ENCODE peak calls at places on chromosomes 1 and 21, in seven cellular contexts. P is endothelial cell of umbilical vein, E is adrenal gland, O is esophagus squamous epithelium, I is sigmoid colon, L is right lobe of liver, A is body of pancreas. N is an unnamed sample.
A peak's percentile ranks its signal among the peaks of the same experiment; 100 is the strongest.

GRCh38 chr1:192914696-192915095 is 105.9 kb downstream of the RGS2 start:
- DNase-seq in L (no peak), E (no peak), P (no peak), A (no peak), O (no peak), I (no peak), N (no peak)

GRCh38 chr21:33069994-33070811 is at the start of gene OLIG1:
- DNase-seq in L (peak; percentile 69), O (no peak), A (peak; percentile 22), E (peak; percentile 19), I (no peak), P (peak; percentile 18), N (no peak)

GRCh38 chr1:21261551-21262281 is 28.5 kb downstream of the ECE1 start:
- DNase-seq in I (peak; percentile 92), E (peak; percentile 93), A (peak; percentile 83), P (peak; percentile 96), L (no peak), O (no peak), N (peak; percentile 72)

GRCh38 chr1:207910678-207911354 is at the start of gene CD34:
- DNase-seq in E (peak; percentile 24), L (no peak), I (peak; percentile 88), P (peak; percentile 46), A (no peak), O (no peak), N (peak; percentile 94)

GRCh38 chr21:25862596-25862995 is 127.8 kb downstream of the GABPA start:
- DNase-seq in I (no peak), L (no peak), E (no peak), O (no peak), A (no peak), P (no peak), N (no peak)

GRCh38 chr21:31530918-31531705 is 128.4 kb upstream of the SOD1 start:
- DNase-seq in I (no peak), O (no peak), A (peak; percentile 68), L (peak; percentile 59), E (no peak), P (no peak), N (no peak)

GRCh38 chr1:224644553-224645154 is 28.5 kb downstream of the CNIH3 start:
- DNase-seq in L (no peak), P (peak; percentile 54), I (no peak), E (peak; percentile 64), O (no peak), A (peak; percentile 56), N (no peak)

GRCh38 chr1:182687361-182687760 is 3.0 kb upstream of the RGS8 start:
- DNase-seq in O (no peak), P (no peak), I (no peak), L (no peak), A (no peak), E (no peak), N (no peak)

GRCh38 chr1:64470670-64471217 is 815 bp downstream of the CACHD1 start:
- DNase-seq in E (peak; percentile 42), I (peak; percentile 71), A (peak; percentile 37), O (no peak), P (peak; percentile 46), L (peak; percentile 55), N (no peak)

GRCh38 chr1:17732475-17732874 is 22.7 kb upstream of the ACTL8 start:
- DNase-seq in A (no peak), P (no peak), L (no peak), I (no peak), O (no peak), E (no peak), N (no peak)

GRCh38 chr21:41662761-41663160 is 104.1 kb downstream of the RIPK4 start:
- DNase-seq in P (no peak), L (no peak), E (no peak), I (no peak), O (no peak), A (no peak), N (no peak)

GRCh38 chr1:36160949-36161485 is 5.1 kb downstream of the MAP7D1 start:
- DNase-seq in E (peak; percentile 61), L (peak; percentile 69), A (no peak), I (peak; percentile 87), P (peak; percentile 83), O (no peak), N (peak; percentile 49)

GRCh38 chr1:107787299-107787698 is 177.7 kb downstream of the VAV3 start:
- DNase-seq in L (no peak), E (no peak), O (no peak), P (no peak), I (no peak), A (no peak), N (no peak)

GRCh38 chr1:107785506-107786213 is 179.3 kb downstream of the VAV3 start:
- DNase-seq in O (no peak), P (no peak), L (no peak), I (no peak), E (peak; percentile 3), A (no peak), N (no peak)

GRCh38 chr1:107789817-107790609 is 175.0 kb downstream of the VAV3 start:
- DNase-seq in P (no peak), O (no peak), A (no peak), E (no peak), L (no peak), I (no peak), N (no peak)

GRCh38 chr1:107788189-107788588 is 176.8 kb downstream of the VAV3 start:
- DNase-seq in O (no peak), I (no peak), E (no peak), P (no peak), L (no peak), A (no peak), N (no peak)

DNA sequence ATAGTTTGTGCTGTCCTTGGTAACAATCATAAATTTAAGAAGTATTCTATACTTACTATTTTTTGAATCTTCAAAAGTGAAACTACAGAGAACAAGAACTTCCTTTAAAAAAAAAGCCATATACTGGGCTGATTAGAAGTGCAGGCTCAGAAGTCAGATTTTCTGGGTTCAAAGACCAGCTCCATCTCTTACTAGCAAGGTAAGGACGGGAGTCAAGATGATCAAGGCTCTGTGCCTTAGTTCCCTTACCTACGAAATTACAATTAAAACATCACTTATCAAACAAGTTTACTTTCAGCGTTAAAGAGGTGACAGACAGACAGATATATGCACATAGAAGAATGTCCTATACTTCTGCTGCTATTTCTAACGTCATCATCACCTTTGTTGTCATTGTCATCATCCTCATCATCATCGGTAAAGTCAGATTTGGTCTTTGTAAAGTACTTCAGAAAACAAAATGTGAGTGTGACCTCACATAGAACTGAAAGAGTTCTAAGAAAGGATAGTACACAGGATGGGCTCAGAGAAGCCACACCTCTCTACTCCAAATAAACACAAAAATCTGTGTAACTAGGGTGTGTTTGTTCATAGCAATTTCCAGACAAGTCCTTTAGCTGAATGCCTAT is 178.7 kb downstream of the VAV3 start:
- DNase-seq in E (no peak), A (no peak), L (no peak), I (no peak), O (no peak), P (no peak), N (no peak)
- H3K4me3 ChIP-seq in E (no peak overlapping the region), A (no peak overlapping the region), L (no peak overlapping the region), I (no peak overlapping the region), O (no peak overlapping the region), P (no peak overlapping the region), N (no peak overlapping the region)

GRCh38 chr1:1777950-1778826 is at the start of gene NADK:
- DNase-seq in A (peak; percentile 68), E (peak; percentile 72), L (peak; percentile 80), O (no peak), P (peak; percentile 55), I (peak; percentile 78), N (peak; percentile 90)
- TF ChIP-seq POLR2A in A (no peak), E (peak; percentile 49), L (peak; percentile 61), O (no peak), P (peak; percentile 55), I (no peak), N (no peak)

GRCh38 chr1:5751171-5751556 is 241.1 kb downstream of the NPHP4 start:
- DNase-seq in A (no peak), I (peak; percentile 30), L (peak; percentile 31), P (no peak), O (no peak), E (no peak), N (no peak)

GRCh38 chr1:5753431-5754078 is 238.7 kb downstream of the NPHP4 start:
- DNase-seq in E (no peak), L (peak; percentile 16), A (no peak), O (no peak), I (peak; percentile 38), P (no peak), N (no peak)

GRCh38 chr1:5752715-5753330 is 239.4 kb downstream of the NPHP4 start:
- DNase-seq in L (peak; percentile 20), P (no peak), I (peak; percentile 37), A (no peak), O (no peak), E (no peak), N (no peak)

GRCh38 chr1:5750186-5751170 is 241.7 kb downstream of the NPHP4 start:
- DNase-seq in I (peak; percentile 58), A (no peak), L (peak; percentile 35), E (no peak), O (no peak), P (no peak), N (no peak)

GRCh38 chr1:5751833-5752714 is 240.2 kb downstream of the NPHP4 start:
- DNase-seq in E (no peak), A (no peak), I (peak; percentile 35), P (no peak), L (no peak), O (no peak), N (no peak)
- TF ChIP-seq CTCF in E (no peak), A (no peak), I (no peak), P (no peak), L (no peak), O (no peak), N (no peak)

GRCh38 chr1:179588425-179589024 is 3.1 kb upstream of the TDRD5 start:
- DNase-seq in O (no peak), A (no peak), L (no peak), E (no peak), I (no peak), P (no peak), N (no peak)

GRCh38 chr1:179589524-179589923 is 2.1 kb upstream of the TDRD5 start:
- DNase-seq in O (no peak), A (no peak), E (no peak), P (no peak), I (no peak), L (no peak), N (no peak)

GRCh38 chr1:179587336-179587735 is 4.3 kb upstream of the TDRD5 start:
- DNase-seq in A (no peak), P (no peak), E (no peak), O (no peak), I (no peak), L (no peak), N (no peak)

GRCh38 chr1:179583869-179584268 is 7.8 kb upstream of the TDRD5 start:
- DNase-seq in E (no peak), I (no peak), A (no peak), O (no peak), P (no peak), L (no peak), N (no peak)

DNA sequence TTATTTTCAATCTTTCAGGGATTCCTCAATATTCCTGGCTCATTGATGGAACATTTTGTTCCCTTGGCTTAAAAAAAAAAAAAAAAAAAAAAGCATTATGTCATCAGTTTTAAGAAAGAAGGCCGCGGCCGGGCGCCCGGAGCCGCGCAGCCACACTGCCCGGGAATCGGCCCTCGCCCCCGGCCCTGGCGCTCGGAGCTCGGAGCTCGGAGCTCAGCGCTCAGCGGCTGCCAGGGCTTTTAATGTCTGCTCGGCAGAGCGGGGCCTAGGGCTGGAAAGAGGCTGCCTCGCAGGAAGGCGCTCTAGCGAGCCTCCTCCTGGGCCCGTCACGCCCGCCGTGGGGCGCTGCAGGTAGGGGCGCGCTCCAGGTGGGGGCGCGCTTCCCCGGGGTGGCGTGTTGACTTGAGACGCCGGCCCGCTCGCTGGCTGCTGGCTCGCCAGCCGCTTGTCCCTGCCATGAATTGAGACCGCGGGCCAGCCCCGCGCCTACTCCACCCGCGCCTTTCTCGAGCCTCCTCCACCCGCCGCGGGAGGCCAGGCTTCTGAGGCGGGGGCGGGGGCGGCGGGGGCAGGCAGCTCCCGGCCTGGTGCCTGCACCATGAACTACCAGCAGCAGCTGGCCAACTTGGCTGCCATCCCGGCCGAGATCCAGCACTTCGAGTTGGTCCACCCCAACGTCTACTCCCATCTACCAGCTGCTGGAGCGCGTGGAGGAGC is 5.4 kb upstream of the TDRD5 start:
- DNase-seq in P (peak; percentile 32), A (peak; percentile 82), O (no peak), I (peak; percentile 70), E (peak; percentile 76), L (no peak), N (peak; percentile 42)
- H3K4me3 ChIP-seq in P (no peak overlapping the region), A (no peak overlapping the region), O (peak overlapping the region; percentile 23), I (peak overlapping the region; percentile 43), E (no peak overlapping the region), L (no peak overlapping the region), N (no peak overlapping the region)